ENCODE peak calls at places on chromosomes 12 and 14, in ten cellular contexts. P is activated T-cell treated with anti-CD3 and anti-CD28 coated beads, Interleukin-2, amount 50 U/mL, for 72 hours; L is anterior cingulate cortex; M is activated CD4-positive, alpha-beta T cell treated with anti-CD3 and anti-CD28 coated beads for 24 hours; N is D341Med; A is NCI-H510A treated with DMSO at 0.1 percent for 48 hours; T is stimulated activated CD4-positive, alpha-beta T cell treated with anti-CD3 and anti-CD28 coated beads, Interleukin-2, amount 100 ng/mL, for 48 hours; D is CD8-positive, alpha-beta memory T cell; B is GM13976; R is nephron progenitor cell. G is an unnamed sample.

GRCh38 chr14:52328286-52328685 is 14.2 kb downstream of the PTGER2 start:
- DNase-seq in D (no peak), L (no peak), B (no peak), N (no peak), A (no peak), R (no peak), P (no peak), T (no peak), M (no peak), G (no peak)

GRCh38 chr12:57620936-57621496 is 9.8 kb downstream of the ARHGEF25 start:
- DNase-seq in B (peak), N (peak), L (no peak), A (no peak), M (no peak), T (no peak), D (no peak), R (peak), P (no peak), G (no peak)

GRCh38 chr12:50686406-50686805 is 77.5 kb upstream of the ATF1 start:
- DNase-seq in N (no peak), M (no peak), T (no peak), R (no peak), L (no peak), P (no peak), A (no peak), B (no peak), D (no peak), G (no peak)

GRCh38 chr12:130336723-130337475 is 788 bp upstream of the PIWIL1 start:
- DNase-seq in A (peak), P (no peak), B (no peak), M (no peak), D (no peak), R (no peak), N (no peak), T (no peak), L (no peak), G (no peak)

GRCh38 chr14:100674897-100675618 is 51.6 kb upstream of the DLK1 start:
- DNase-seq in A (no peak), P (no peak), R (no peak), T (no peak), N (no peak), D (no peak), M (no peak), L (no peak), B (no peak), G (no peak)

GRCh38 chr12:117036046-117036445 is 63.2 kb downstream of the TESC start:
- DNase-seq in M (no peak), A (peak), N (peak), B (no peak), R (no peak), L (no peak), T (no peak), P (no peak), D (no peak), G (no peak)

GRCh38 chr12:943051-943450 is 6.4 kb downstream of the RAD52 start:
- DNase-seq in R (no peak), A (no peak), B (no peak), T (no peak), N (no peak), M (no peak), P (no peak), D (no peak), L (no peak), G (no peak)

GRCh38 chr14:36450550-36450949 is 69.5 kb downstream of the NKX2-1 start:
- DNase-seq in L (no peak), B (no peak), T (no peak), D (no peak), A (no peak), M (no peak), N (no peak), P (no peak), R (no peak), G (no peak)

GRCh38 chr14:94054936-94055335 is 26.1 kb downstream of the DDX24 start:
- DNase-seq in R (no peak), B (no peak), P (no peak), N (no peak), L (no peak), A (no peak), D (no peak), T (no peak), M (no peak), G (no peak)

GRCh38 chr14:65281991-65282908 is 130.3 kb upstream of the FUT8 start:
- DNase-seq in L (peak), D (no peak), P (no peak), B (peak), R (no peak), M (no peak), N (no peak), T (no peak), A (no peak), G (peak)

GRCh38 chr14:41548666-41549065 is 58.0 kb upstream of the LRFN5 start:
- DNase-seq in B (no peak), A (no peak), R (no peak), P (no peak), L (no peak), D (no peak), M (no peak), N (no peak), T (no peak), G (no peak)

GRCh38 chr12:46677749-46678148 is 148.0 kb downstream of the SLC38A4 start:
- DNase-seq in P (no peak), A (peak), L (no peak), T (no peak), D (no peak), R (no peak), N (no peak), M (no peak), B (no peak), G (no peak)

GRCh38 chr12:124433147-124433874 is 134.1 kb downstream of the NCOR2 start:
- DNase-seq in B (no peak), D (no peak), L (no peak), R (no peak), A (no peak), N (no peak), M (no peak), T (no peak), P (no peak), G (no peak)

GRCh38 chr14:98136019-98136418 is 1136.0 kb downstream of the BCL11B start:
- DNase-seq in L (no peak), D (peak), A (no peak), T (no peak), P (peak), R (no peak), M (no peak), N (no peak), B (no peak), G (no peak)

GRCh38 chr14:26427059-26427458 is 170.8 kb downstream of the NOVA1 start:
- DNase-seq in L (no peak), P (no peak), B (no peak), T (no peak), M (no peak), A (no peak), N (no peak), R (no peak), D (no peak), G (no peak)

G was measured in neural crest cell.